ENCODE peak calls at places on chromosomes 5 and 9, in four cellular contexts. Z, M, U and F are unnamed samples.

GRCh38 chr9:104279535-104280215 is 185.6 kb downstream of the SMC2 start:
- DNase-seq in Z (no peak), M (no peak), U (no peak), F (no peak)

GRCh38 chr9:98773721-98774120 is 22.6 kb downstream of the ANKS6 start:
- DNase-seq in Z (no peak), M (no peak), U (no peak), F (no peak)

GRCh38 chr5:160353379-160353778 is 17.0 kb downstream of the C1QTNF2 start:
- DNase-seq in Z (peak), M (no peak), U (no peak), F (no peak)

GRCh38 chr9:34501889-34502425 is 20.8 kb downstream of the ENHO start:
- DNase-seq in Z (no peak), M (peak), U (no peak), F (no peak)

GRCh38 chr9:38205279-38205678 is 136.3 kb upstream of the SHB start:
- DNase-seq in Z (no peak), M (no peak), U (no peak), F (no peak)

GRCh38 chr9:105091004-105091640 is 153.3 kb upstream of the SLC44A1 start:
- DNase-seq in Z (no peak), M (peak), U (no peak), F (no peak)

GRCh38 chr5:174311531-174312269 is 266.2 kb downstream of the NSG2 start:
- DNase-seq in Z (peak), M (peak), U (no peak), F (peak)

GRCh38 chr5:41835625-41836024 is 34.6 kb downstream of the OXCT1 start:
- DNase-seq in Z (no peak), M (no peak), U (no peak), F (peak)

GRCh38 chr9:93569775-93570174 is 6.6 kb upstream of the PHF2 start:
- DNase-seq in Z (no peak), M (no peak), U (no peak), F (no peak)

GRCh38 chr9:136975624-136976023 is 1.7 kb upstream of the PTGDS start:
- DNase-seq in Z (peak), M (peak), U (no peak), F (no peak)

GRCh38 chr5:111348659-111349058 is 124.5 kb downstream of the CAMK4 start:
- DNase-seq in Z (no peak), M (no peak), U (no peak), F (no peak)

GRCh38 chr9:107141967-107142366 is 141.1 kb upstream of the RAD23B start:
- DNase-seq in Z (no peak), M (no peak), U (no peak), F (no peak)

GRCh38 chr5:114335391-114335790 is 26.5 kb upstream of the KCNN2 start:
- DNase-seq in Z (no peak), M (no peak), U (no peak), F (no peak)

GRCh38 chr5:79547429-79547822 is 33.5 kb upstream of the HOMER1 start:
- DNase-seq in Z (no peak), M (peak), U (no peak), F (no peak)

GRCh38 chr9:130200038-130200979 is 28.1 kb downstream of the NCS1 start:
- DNase-seq in Z (no peak), M (no peak), U (no peak), F (no peak)

GRCh38 chr5:2023196-2023595 is 140.5 kb upstream of the IRX4 start:
- DNase-seq in Z (no peak), M (no peak), U (no peak), F (no peak)

GRCh38 chr9:134793281-134793680 is 87.3 kb upstream of the FCN2 start:
- DNase-seq in Z (no peak), M (no peak), U (no peak), F (no peak)

GRCh38 chr5:776862-777711 is 7.4 kb downstream of the ZDHHC11B start:
- DNase-seq in Z (peak), M (no peak), U (no peak), F (no peak)

GRCh38 chr5:142104491-142104890 is 4.1 kb upstream of the NDFIP1 start:
- DNase-seq in Z (no peak), M (no peak), U (no peak), F (no peak)

GRCh38 chr5:142098275-142098674 is 10.3 kb upstream of the NDFIP1 start:
- DNase-seq in Z (no peak), M (no peak), U (no peak), F (no peak)

GRCh38 chr5:142106061-142106460 is 2.5 kb upstream of the NDFIP1 start:
- DNase-seq in Z (no peak), M (no peak), U (no peak), F (no peak)

GRCh38 chr5:142100307-142100706 is 8.3 kb upstream of the NDFIP1 start:
- DNase-seq in Z (no peak), M (no peak), U (no peak), F (no peak)

DNA sequence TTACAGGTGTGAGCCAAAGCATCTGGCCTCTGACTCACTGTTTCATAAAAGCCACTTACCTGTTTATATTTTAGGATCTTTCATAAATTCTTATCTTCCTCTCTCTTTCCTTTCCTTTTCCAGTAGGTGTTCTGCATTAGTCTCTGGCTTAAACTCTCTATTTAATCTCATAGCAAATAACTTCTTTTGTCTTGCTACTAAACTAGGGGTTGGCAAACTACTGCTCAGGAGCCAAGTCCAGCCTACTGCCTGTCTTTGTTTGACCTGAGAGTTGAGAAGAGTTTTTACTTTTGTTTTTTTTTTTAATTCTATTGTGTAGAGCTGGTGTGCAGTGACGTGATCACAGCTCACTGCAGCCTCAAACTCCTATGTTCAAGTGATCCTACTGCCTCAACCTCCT is 5.6 kb upstream of the NDFIP1 start:
- DNase-seq in Z (no peak), M (no peak), U (no peak), F (no peak)
- TF ChIP-seq SMC3 in Z (no peak), M (no peak), U (no peak), F (no peak)

GRCh38 chr5:168291961-168292782 is 727 bp downstream of the WWC1 start:
- DNase-seq in Z (no peak), M (no peak), U (no peak), F (no peak)
- TF ChIP-seq ESRRA in Z (no peak), M (no peak), U (no peak), F (no peak)

DNA sequence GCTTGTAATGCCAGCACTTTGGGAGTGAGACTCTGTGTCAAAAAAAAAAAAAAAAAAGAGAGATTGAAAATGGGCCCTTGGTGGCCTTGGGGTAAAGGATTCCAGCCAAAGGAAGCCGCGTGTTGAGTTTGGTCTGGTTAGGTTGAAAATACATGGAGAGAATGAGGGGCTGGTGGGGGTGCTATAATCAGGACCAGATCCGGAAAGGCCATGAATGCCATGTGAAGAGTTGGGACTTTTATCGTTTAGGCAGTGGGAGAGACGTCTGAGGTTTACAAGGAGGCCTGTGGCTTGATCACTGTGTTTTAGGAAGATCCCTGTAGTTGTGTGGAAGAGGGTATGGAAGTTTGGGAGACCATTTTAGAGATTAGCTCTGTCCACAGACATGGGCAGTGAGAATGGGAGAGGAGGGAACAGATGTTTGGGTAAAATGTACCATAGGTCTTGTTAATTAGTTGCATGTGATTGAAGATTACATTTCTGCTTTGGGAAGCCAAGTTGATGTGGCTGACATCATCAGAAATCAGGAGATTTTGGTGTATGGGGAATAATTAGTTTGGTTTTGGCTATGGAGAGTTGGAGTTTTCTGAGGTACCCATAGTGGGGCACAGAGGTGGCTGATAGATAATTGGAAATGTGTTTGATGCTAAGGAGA is 3.5 kb downstream of the MSANTD3 start:
- DNase-seq in Z (no peak), M (no peak), U (no peak), F (no peak)
- TF ChIP-seq SMC3 in Z (no peak), M (no peak), U (no peak), F (no peak)

DNA sequence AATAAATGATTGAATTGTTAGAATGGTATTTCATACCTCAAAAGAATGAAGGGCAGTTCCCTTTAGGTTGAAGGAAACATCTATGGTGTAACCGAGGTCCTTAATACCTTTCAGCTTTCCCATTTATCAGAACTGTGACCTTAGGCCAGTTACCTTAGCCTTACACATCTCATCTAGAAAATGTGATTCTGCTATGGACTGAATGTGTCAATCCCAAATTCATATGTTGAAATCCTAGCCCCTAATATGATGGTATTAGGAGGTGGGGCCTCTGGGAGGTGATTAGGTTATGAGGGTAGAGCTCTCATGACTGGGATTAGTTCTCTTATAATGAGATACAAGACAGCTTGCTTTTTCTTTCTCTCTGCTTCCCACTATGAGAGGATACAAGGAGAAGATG is 441.9 kb downstream of the PLK2 start:
- DNase-seq in Z (no peak), M (no peak), U (no peak), F (no peak)
- TF ChIP-seq ESRRA in Z (no peak), M (no peak), U (no peak), F (no peak)

DNA sequence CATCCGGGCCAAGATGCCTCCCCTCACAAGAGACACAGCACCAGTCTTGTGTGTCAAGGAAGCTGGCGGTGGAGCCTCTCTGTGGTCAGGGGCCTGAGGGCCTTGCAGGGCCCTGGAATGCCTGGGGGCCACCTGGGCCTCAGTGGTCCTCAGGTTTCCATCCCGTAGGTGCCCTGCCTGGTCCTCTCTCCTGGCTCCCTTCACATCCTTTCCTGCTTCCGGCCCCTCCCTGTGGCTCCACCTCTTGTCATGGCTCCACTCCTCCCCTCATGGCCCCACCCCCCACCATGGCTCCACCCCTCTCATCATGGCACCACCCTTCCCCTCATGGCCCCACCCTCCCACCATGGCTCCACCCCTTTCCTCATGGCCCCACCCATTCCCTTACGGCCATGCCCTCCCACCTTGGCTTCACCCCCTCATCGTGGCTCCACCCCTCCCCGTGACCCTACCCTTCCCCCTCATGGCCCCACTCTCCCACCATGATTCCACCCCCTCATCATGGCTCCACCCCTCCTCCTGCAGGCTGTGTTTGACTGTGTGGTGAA is 175.8 kb downstream of the CACNA1B start:
- DNase-seq in Z (peak), M (no peak), U (no peak), F (peak)
- TF ChIP-seq SMC3 in Z (no peak), M (no peak), U (no peak), F (no peak)

GRCh38 chr9:123090198-123090896 is 56.9 kb downstream of the GPR21 start:
- DNase-seq in Z (no peak), M (no peak), U (no peak), F (no peak)
- TF ChIP-seq ESRRA in Z (no peak), M (no peak), U (no peak), F (no peak)

GRCh38 chr9:1956958-1957357 is 58.2 kb upstream of the SMARCA2 start:
- DNase-seq in Z (no peak), M (no peak), U (no peak), F (no peak)
- TF ChIP-seq SMC3 in Z (no peak), M (no peak), U (no peak), F (no peak)

DNA sequence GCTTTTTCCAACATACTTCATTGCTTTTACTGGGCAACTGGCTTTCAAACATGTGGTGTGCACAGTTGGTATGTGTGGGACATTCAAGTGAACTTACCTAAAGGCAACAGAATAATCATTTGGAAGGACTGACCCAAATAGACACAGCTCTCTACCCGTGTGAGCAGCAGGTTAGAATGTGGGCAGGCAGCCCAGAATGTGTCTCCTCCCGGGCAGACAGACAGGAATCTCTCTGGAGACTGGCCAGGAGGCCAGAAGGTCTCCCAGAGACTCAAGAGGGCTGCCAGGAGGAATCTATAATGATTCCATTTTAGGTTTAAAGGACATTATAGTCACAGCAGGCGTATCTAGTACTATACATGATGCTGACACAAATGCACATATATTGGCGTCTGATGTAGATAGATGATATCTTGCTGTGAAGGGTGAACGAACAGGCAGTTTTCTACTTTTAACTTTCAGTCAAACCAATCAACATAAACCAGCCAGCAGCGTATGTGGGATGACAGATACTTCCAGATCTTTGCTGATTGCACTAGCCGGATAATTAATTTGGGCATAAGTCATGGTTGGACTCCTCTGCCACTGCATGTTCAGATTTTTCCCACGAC is 297.4 kb upstream of the ZNF608 start:
- DNase-seq in Z (no peak), M (no peak), U (no peak), F (peak)
- TF ChIP-seq ESRRA in Z (no peak), M (no peak), U (no peak), F (no peak)